ENCODE peak calls at places on chromosomes 7 and 10, in six cellular contexts. E is neural crest cell, K is H9, D is AG10803, R is sigmoid colon, Y is endothelial cell of umbilical vein. L is an unnamed sample.

GRCh38 chr7:111362660-111363059 is 199.6 kb downstream of the IMMP2L start:
- DNase-seq in E (no peak), K (no peak), D (peak), R (no peak), Y (no peak), L (no peak)

GRCh38 chr7:84697506-84697905 is 489.4 kb downstream of the SEMA3D start:
- DNase-seq in E (no peak), K (no peak), D (peak), R (no peak), Y (peak), L (no peak)

GRCh38 chr10:44966816-44967509 is 7.4 kb downstream of the RASSF4 start:
- DNase-seq in E (no peak), K (peak), D (no peak), R (no peak), Y (no peak), L (no peak)

GRCh38 chr10:123007558-123008378 is 827 bp downstream of the IKZF5 start:
- DNase-seq in E (no peak), K (peak), D (peak), R (peak), Y (peak), L (no peak)

GRCh38 chr10:112821663-112822062 is 128.4 kb upstream of the TCF7L2 start:
- DNase-seq in E (no peak), K (no peak), D (no peak), R (no peak), Y (no peak), L (no peak)

GRCh38 chr7:37040330-37040729 is 316.0 kb upstream of the AOAH start:
- DNase-seq in E (no peak), K (no peak), D (peak), R (no peak), Y (no peak), L (no peak)

GRCh38 chr7:148983220-148984146 is 44.8 kb downstream of the PDIA4 start:
- DNase-seq in E (peak), K (peak), D (peak), R (no peak), Y (peak), L (peak)

GRCh38 chr7:28037220-28038010 is 143.2 kb downstream of the JAZF1 start:
- DNase-seq in E (no peak), K (no peak), D (peak), R (no peak), Y (peak), L (no peak)

GRCh38 chr7:47553309-47553708 is 28.6 kb downstream of the TNS3 start:
- DNase-seq in E (no peak), K (no peak), D (no peak), R (no peak), Y (no peak), L (no peak)

GRCh38 chr7:104038136-104038535 is 48.7 kb upstream of the RELN start:
- DNase-seq in E (no peak), K (no peak), D (no peak), R (no peak), Y (no peak), L (no peak)

GRCh38 chr7:104045183-104045582 is 55.7 kb upstream of the RELN start:
- DNase-seq in E (no peak), K (no peak), D (no peak), R (no peak), Y (no peak), L (no peak)

GRCh38 chr7:104035351-104035750 is 45.9 kb upstream of the RELN start:
- DNase-seq in E (no peak), K (no peak), D (no peak), R (no peak), Y (no peak), L (no peak)

GRCh38 chr7:104039363-104039762 is 49.9 kb upstream of the RELN start:
- DNase-seq in E (no peak), K (no peak), D (no peak), R (no peak), Y (no peak), L (no peak)

DNA sequence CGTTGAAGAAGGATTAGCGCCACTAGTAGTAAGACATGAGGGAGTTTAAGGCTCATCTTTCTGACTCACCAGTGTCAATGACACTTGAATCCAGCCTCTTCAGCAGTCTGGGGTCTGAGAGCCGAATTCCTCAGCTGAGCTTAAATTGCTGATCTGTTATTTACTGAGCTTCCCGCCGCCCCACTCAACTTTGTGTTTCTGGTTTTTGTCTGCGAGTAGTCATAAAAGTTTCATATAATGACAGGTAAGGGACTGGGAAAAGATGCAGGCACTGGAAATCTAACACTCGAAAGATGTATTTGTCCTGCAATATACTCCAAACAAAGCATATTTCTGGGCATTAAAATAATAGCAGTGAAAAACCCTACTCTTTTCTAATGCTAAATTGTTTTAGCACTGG is 51.2 kb upstream of the RELN start:
- DNase-seq in E (no peak), K (no peak), D (no peak), R (no peak), Y (no peak), L (no peak)
- TF ChIP-seq CTCF in E (no peak), K (no peak), D (no peak), R (no peak), Y (no peak), L (no peak)

GRCh38 chr10:29470843-29471482 is 163.8 kb downstream of the SVIL start:
- DNase-seq in E (no peak), K (no peak), D (no peak), R (no peak), Y (no peak), L (no peak)

GRCh38 chr10:29461042-29461441 is 172.2 kb downstream of the LYZL1 start:
- DNase-seq in E (no peak), K (no peak), D (no peak), R (no peak), Y (no peak), L (no peak)

GRCh38 chr10:29469481-29470354 is 165.1 kb downstream of the SVIL start:
- DNase-seq in E (no peak), K (no peak), D (no peak), R (no peak), Y (no peak), L (no peak)

GRCh38 chr10:29470355-29470705 is 164.4 kb downstream of the SVIL start:
- DNase-seq in E (peak), K (peak), D (no peak), R (no peak), Y (no peak), L (no peak)

DNA sequence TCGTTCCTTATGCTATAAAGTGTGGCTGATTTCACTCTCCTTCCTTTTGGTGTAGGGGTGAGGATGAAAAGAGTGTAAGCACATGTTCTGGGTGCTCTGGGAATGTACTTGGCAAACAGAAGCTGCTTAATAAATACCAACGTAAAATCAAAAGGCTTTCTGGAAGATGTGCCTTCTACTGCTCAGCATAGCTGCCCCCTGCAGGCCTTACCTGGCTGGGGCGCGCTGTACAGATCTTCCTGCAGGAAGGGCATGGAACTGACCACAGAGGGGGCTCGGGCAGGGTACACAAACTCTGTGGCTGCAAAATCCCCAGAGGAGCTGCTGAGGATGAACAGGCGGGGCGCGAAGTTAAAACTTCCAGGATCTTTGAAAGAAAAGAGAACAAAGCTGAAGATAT is 169.4 kb downstream of the SVIL start:
- DNase-seq in E (no peak), K (peak), D (no peak), R (no peak), Y (no peak), L (no peak)
- TF ChIP-seq CTCF in E (peak), K (peak), D (peak), R (no peak), Y (peak), L (peak)

DNA sequence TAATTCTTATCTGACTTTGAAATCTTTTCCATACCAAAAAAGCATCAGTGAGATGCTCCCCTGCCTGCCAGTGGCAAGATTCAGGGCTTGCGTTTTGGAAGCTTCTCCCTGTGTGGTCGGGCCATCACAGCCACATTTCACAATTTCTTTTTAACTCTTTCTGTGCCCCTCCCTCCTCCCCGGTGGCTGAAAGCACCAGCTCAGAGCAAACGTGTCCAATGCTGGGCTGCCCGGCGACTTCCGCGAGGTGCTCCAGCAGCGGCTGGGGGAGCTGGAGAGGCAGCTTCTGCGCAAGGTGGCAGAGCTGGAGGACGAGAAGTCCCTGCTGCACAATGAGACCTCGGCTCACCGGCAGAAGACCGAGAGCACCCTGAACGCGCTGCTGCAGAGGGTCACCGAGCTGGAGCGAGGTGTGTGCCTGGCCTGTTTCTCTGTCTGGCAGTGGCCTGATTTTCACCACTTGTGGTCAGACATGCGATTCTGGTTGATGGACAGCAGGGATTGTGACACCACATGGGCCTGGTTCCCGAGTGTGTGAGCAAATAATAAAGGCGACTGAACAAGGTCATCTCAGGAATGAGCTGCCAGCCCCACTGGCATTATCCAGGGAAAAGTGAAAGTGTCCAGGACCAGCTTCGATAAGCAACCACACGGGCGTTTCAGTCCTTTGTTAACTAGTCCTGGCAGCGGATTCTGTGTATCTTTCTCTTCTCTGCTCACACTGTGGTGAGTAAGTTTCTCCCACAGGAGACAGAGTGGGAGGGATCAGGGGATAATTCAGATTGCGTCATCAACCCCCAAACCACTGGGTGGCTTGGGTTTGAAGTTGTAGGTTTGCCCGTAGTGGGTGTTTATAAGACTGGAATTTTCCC is 2.6 kb downstream of the NPTX2 start:
- DNase-seq in E (no peak), K (peak), D (peak), R (no peak), Y (no peak), L (no peak)
- TF ChIP-seq CTCF in E (no peak), K (no peak), D (no peak), R (no peak), Y (no peak), L (no peak)

GRCh38 chr7:35681630-35682029 is 13.3 kb downstream of the HERPUD2 start:
- DNase-seq in E (no peak), K (no peak), D (no peak), R (no peak), Y (no peak), L (no peak)

GRCh38 chr7:35670856-35671569 is 23.9 kb downstream of the HERPUD2 start:
- DNase-seq in E (no peak), K (no peak), D (no peak), R (no peak), Y (peak), L (no peak)

GRCh38 chr7:35677582-35678356 is 17.2 kb downstream of the HERPUD2 start:
- DNase-seq in E (no peak), K (no peak), D (no peak), R (no peak), Y (no peak), L (no peak)

GRCh38 chr7:35680403-35681013 is 14.4 kb downstream of the HERPUD2 start:
- DNase-seq in E (no peak), K (no peak), D (no peak), R (no peak), Y (no peak), L (no peak)

GRCh38 chr7:35676211-35676610 is 18.7 kb downstream of the HERPUD2 start:
- DNase-seq in E (no peak), K (no peak), D (no peak), R (no peak), Y (no peak), L (no peak)
- TF ChIP-seq CTCF in E (no peak), K (peak), D (no peak), R (no peak), Y (no peak), L (no peak)

GRCh38 chr7:2629740-2630681 is 1.8 kb upstream of the TTYH3 start:
- DNase-seq in E (no peak), K (no peak), D (peak), R (peak), Y (no peak), L (no peak)
- TF ChIP-seq CTCF in E (no peak), K (no peak), D (no peak), R (no peak), Y (no peak), L (no peak)

GRCh38 chr7:106041140-106041717 is 70.9 kb downstream of the SYPL1 start:
- DNase-seq in E (peak), K (peak), D (peak), R (peak), Y (peak), L (no peak)

GRCh38 chr7:106037489-106038176 is 74.5 kb downstream of the SYPL1 start:
- DNase-seq in E (no peak), K (no peak), D (no peak), R (peak), Y (no peak), L (no peak)

GRCh38 chr7:106038289-106038688 is 73.8 kb downstream of the SYPL1 start:
- DNase-seq in E (no peak), K (no peak), D (no peak), R (peak), Y (no peak), L (no peak)

GRCh38 chr7:106038916-106039315 is 73.2 kb downstream of the SYPL1 start:
- DNase-seq in E (no peak), K (no peak), D (no peak), R (peak), Y (no peak), L (no peak)

GRCh38 chr7:106039486-106040060 is 72.5 kb downstream of the SYPL1 start:
- DNase-seq in E (no peak), K (peak), D (peak), R (peak), Y (no peak), L (no peak)
- TF ChIP-seq CTCF in E (no peak), K (peak), D (peak), R (no peak), Y (no peak), L (peak)

GRCh38 chr7:22660732-22661131 is 66.3 kb upstream of the IL6 start:
- DNase-seq in E (no peak), K (peak), D (no peak), R (no peak), Y (no peak), L (no peak)
- TF ChIP-seq CTCF in E (peak), K (peak), D (no peak), R (no peak), Y (no peak), L (peak)

DNA sequence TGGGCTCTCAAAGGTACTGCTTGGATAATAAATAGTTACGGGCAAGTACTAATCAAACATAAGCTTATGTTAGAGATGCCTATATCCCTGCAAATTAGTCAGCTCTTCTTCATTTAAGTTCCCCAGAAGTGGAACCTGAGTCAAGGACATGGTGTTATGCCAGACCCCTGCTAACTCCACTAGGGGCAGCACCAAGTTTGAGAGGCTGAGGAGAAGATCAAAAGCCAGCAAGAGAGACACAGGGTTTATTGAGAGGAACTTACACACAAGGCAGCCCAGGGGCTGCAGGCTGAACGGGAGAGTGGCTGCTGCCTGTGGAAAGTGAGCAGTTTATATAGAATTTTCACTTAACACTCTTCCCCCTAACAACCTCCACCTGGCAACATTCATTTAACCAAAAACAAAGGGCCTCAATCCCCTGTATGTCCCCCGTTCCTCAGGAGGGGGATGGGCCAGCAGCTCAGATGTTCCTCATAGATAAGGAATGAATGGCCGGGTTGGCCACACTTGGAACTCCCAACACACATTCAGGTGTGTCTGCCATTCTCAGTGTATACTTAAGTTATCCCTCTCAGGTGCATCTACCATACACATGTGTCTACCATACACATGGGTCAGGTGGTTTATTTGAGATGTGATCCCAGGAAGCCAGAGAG is 62.6 kb upstream of the GHITM start:
- DNase-seq in E (no peak), K (peak), D (peak), R (no peak), Y (no peak), L (no peak)
- TF ChIP-seq CTCF in E (peak), K (peak), D (peak), R (peak), Y (no peak), L (peak)

GRCh38 chr7:135774284-135774683 is 25.7 kb upstream of the FAM180A start:
- DNase-seq in E (no peak), K (no peak), D (peak), R (no peak), Y (peak), L (no peak)

GRCh38 chr7:135773451-135773850 is 24.8 kb upstream of the FAM180A start:
- DNase-seq in E (no peak), K (no peak), D (no peak), R (no peak), Y (no peak), L (no peak)

GRCh38 chr7:135771051-135771450 is 22.4 kb upstream of the FAM180A start:
- DNase-seq in E (no peak), K (no peak), D (no peak), R (no peak), Y (no peak), L (no peak)

GRCh38 chr7:135771961-135772638 is 23.5 kb upstream of the FAM180A start:
- DNase-seq in E (no peak), K (no peak), D (peak), R (no peak), Y (no peak), L (no peak)

DNA sequence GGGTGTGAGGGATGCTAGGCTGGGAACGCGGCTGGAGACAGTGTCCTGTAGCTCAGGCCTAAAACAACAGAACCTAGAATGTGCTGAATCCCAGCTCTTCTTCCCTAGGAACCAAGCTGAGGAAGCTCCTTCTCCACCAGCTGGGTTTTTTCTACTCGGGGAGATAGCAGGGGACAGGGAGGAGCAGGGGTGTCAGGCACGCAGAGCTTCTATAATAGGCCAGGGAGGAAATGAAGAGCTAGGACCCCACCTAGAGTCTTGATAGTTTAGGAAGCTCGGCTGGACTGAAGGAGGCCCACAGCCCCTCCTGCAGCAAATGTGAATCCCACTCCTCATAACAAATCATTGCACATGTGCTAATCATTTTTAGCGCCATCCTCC is 24.0 kb upstream of the FAM180A start:
- DNase-seq in E (no peak), K (no peak), D (no peak), R (no peak), Y (no peak), L (no peak)
- TF ChIP-seq CTCF in E (no peak), K (no peak), D (no peak), R (no peak), Y (no peak), L (no peak)

DNA sequence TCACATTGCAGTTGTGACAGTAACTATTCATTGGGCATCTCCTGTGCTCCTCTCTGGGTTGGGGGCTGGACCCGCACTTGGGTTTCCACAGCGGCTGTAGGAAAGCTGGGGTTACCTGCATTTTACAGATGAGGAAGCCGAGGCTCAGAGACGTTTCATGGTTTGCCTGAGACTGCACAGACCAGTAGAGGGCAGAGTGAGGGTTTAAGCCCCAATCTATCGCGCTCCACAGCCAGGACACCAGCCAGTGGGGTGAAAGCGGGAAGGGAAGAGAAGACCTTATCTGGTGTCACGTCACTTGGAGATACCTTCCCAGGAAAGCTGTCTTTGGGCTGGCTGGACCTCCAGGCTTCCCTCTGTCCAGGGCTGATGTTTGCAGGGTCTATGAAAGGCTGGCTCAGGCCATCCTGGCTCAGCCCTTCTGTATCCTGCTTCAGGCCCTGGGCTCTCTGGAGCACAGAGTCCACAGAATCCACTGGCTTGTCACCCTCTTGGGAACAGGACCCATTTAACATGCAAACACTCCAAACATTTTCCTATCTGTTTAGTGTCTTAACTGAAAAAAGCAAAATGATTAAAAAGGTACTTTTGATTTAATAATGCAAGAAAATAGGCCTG is 167.7 kb downstream of the EMX2 start:
- DNase-seq in E (no peak), K (peak), D (no peak), R (no peak), Y (no peak), L (no peak)
- TF ChIP-seq CTCF in E (no peak), K (peak), D (peak), R (no peak), Y (no peak), L (peak)

L was measured in chondrocyte.